ENCODE peak calls at places on chromosome 7, in seven cellular contexts. One of them, this sample, is unnamed.
A peak's percentile ranks its signal among the peaks of the same experiment; 100 is the strongest.

GRCh38 chr7:88312061-88312663 is 5.5 kb upstream of the STEAP4 start:
- DNase-seq in fibroblast of lung: peak; percentile 50
- DNase-seq in PC-3: no peak
- DNase-seq in neuronal stem cell: no peak
- DNase-seq in astrocyte: peak; percentile 35
- DNase-seq in endothelial cell of umbilical vein: no peak
- DNase-seq in neural progenitor cell: no peak
- DNase-seq in this sample: no peak

GRCh38 chr7:128115821-128116723 is 84.8 kb upstream of the LRRC4 start:
- DNase-seq in neuronal stem cell: no peak
- DNase-seq in fibroblast of lung: no peak
- DNase-seq in neural progenitor cell: no peak
- DNase-seq in astrocyte: no peak
- DNase-seq in endothelial cell of umbilical vein: no peak
- DNase-seq in PC-3: no peak
- DNase-seq in this sample: no peak

GRCh38 chr7:43211693-43212092 is 99.2 kb downstream of the HECW1 start:
- DNase-seq in PC-3: no peak
- DNase-seq in neuronal stem cell: no peak
- DNase-seq in neural progenitor cell: no peak
- DNase-seq in fibroblast of lung: no peak
- DNase-seq in endothelial cell of umbilical vein: no peak
- DNase-seq in astrocyte: peak; percentile 46
- DNase-seq in this sample: no peak

GRCh38 chr7:131149840-131150239 is 177.8 kb upstream of the MKLN1 start:
- DNase-seq in neuronal stem cell: no peak
- DNase-seq in neural progenitor cell: no peak
- DNase-seq in endothelial cell of umbilical vein: no peak
- DNase-seq in fibroblast of lung: no peak
- DNase-seq in astrocyte: no peak
- DNase-seq in PC-3: no peak
- DNase-seq in this sample: no peak

GRCh38 chr7:134755422-134756022 is 23.9 kb upstream of the CALD1 start:
- DNase-seq in astrocyte: no peak
- DNase-seq in neuronal stem cell: no peak
- DNase-seq in endothelial cell of umbilical vein: peak; percentile 54
- DNase-seq in neural progenitor cell: peak; percentile 47
- DNase-seq in fibroblast of lung: peak; percentile 58
- DNase-seq in PC-3: peak; percentile 34
- DNase-seq in this sample: peak; percentile 87

GRCh38 chr7:149669121-149669818 is 104.1 kb downstream of the ZNF467 start:
- DNase-seq in neural progenitor cell: no peak
- DNase-seq in neuronal stem cell: no peak
- DNase-seq in fibroblast of lung: peak; percentile 54
- DNase-seq in astrocyte: no peak
- DNase-seq in PC-3: peak; percentile 43
- DNase-seq in endothelial cell of umbilical vein: peak; percentile 42
- DNase-seq in this sample: peak; percentile 50

GRCh38 chr7:29287366-29287765 is 92.8 kb downstream of the CHN2 start:
- DNase-seq in neural progenitor cell: no peak
- DNase-seq in astrocyte: peak; percentile 94
- DNase-seq in fibroblast of lung: peak; percentile 91
- DNase-seq in endothelial cell of umbilical vein: peak; percentile 64
- DNase-seq in neuronal stem cell: no peak
- DNase-seq in PC-3: peak; percentile 90
- DNase-seq in this sample: peak; percentile 66

GRCh38 chr7:116399808-116400207 is 99.7 kb upstream of the CAV2 start:
- DNase-seq in neural progenitor cell: no peak
- DNase-seq in PC-3: peak; percentile 61
- DNase-seq in astrocyte: peak; percentile 89
- DNase-seq in endothelial cell of umbilical vein: peak; percentile 61
- DNase-seq in neuronal stem cell: no peak
- DNase-seq in fibroblast of lung: peak; percentile 33
- DNase-seq in this sample: peak; percentile 51

GRCh38 chr7:150881189-150881588 is 28.9 kb downstream of the AOC1 start:
- DNase-seq in neural progenitor cell: no peak
- DNase-seq in endothelial cell of umbilical vein: no peak
- DNase-seq in PC-3: no peak
- DNase-seq in fibroblast of lung: no peak
- DNase-seq in neuronal stem cell: no peak
- DNase-seq in astrocyte: no peak
- DNase-seq in this sample: no peak

GRCh38 chr7:94401411-94401810 is 6.7 kb downstream of the COL1A2 start:
- DNase-seq in endothelial cell of umbilical vein: no peak
- DNase-seq in neuronal stem cell: no peak
- DNase-seq in PC-3: no peak
- DNase-seq in fibroblast of lung: no peak
- DNase-seq in astrocyte: no peak
- DNase-seq in neural progenitor cell: no peak
- DNase-seq in this sample: no peak

GRCh38 chr7:2019693-2020511 is 212.8 kb downstream of the MAD1L1 start:
- DNase-seq in astrocyte: peak; percentile 93
- DNase-seq in endothelial cell of umbilical vein: peak; percentile 38
- DNase-seq in fibroblast of lung: peak; percentile 96
- DNase-seq in neural progenitor cell: no peak
- DNase-seq in PC-3: no peak
- DNase-seq in neuronal stem cell: no peak
- DNase-seq in this sample: peak; percentile 90

GRCh38 chr7:71563276-71563675 is 431.3 kb downstream of the GALNT17 start:
- DNase-seq in fibroblast of lung: no peak
- DNase-seq in neural progenitor cell: no peak
- DNase-seq in neuronal stem cell: no peak
- DNase-seq in endothelial cell of umbilical vein: no peak
- DNase-seq in PC-3: no peak
- DNase-seq in astrocyte: no peak
- DNase-seq in this sample: no peak

GRCh38 chr7:134850048-134850447 is 70.6 kb downstream of the CALD1 start:
- DNase-seq in PC-3: no peak
- DNase-seq in endothelial cell of umbilical vein: peak; percentile 40
- DNase-seq in astrocyte: no peak
- DNase-seq in fibroblast of lung: no peak
- DNase-seq in neuronal stem cell: no peak
- DNase-seq in neural progenitor cell: no peak
- DNase-seq in this sample: no peak

GRCh38 chr7:134690016-134690415 is 43.4 kb downstream of the BPGM start:
- DNase-seq in PC-3: peak; percentile 15
- DNase-seq in neural progenitor cell: no peak
- DNase-seq in neuronal stem cell: no peak
- DNase-seq in endothelial cell of umbilical vein: peak; percentile 56
- DNase-seq in fibroblast of lung: peak; percentile 85
- DNase-seq in astrocyte: peak; percentile 55
- DNase-seq in this sample: peak; percentile 91

GRCh38 chr7:43591551-43592180 is 8.8 kb downstream of the STK17A start:
- DNase-seq in neuronal stem cell: no peak
- DNase-seq in fibroblast of lung: no peak
- DNase-seq in astrocyte: peak; percentile 55
- DNase-seq in PC-3: peak; percentile 39
- DNase-seq in endothelial cell of umbilical vein: peak; percentile 59
- DNase-seq in neural progenitor cell: no peak
- DNase-seq in this sample: peak; percentile 31

GRCh38 chr7:72336382-72336886 is 75.7 kb downstream of the CALN1 start:
- DNase-seq in fibroblast of lung: no peak
- DNase-seq in endothelial cell of umbilical vein: no peak
- DNase-seq in PC-3: no peak
- DNase-seq in neural progenitor cell: peak; percentile 77
- DNase-seq in astrocyte: no peak
- DNase-seq in neuronal stem cell: peak; percentile 30
- DNase-seq in this sample: no peak

GRCh38 chr7:70569335-70569819 is 562.6 kb upstream of the GALNT17 start:
- DNase-seq in neural progenitor cell: no peak
- DNase-seq in fibroblast of lung: no peak
- DNase-seq in neuronal stem cell: no peak
- DNase-seq in astrocyte: peak; percentile 83
- DNase-seq in PC-3: no peak
- DNase-seq in endothelial cell of umbilical vein: no peak
- DNase-seq in this sample: no peak

GRCh38 chr7:133961724-133962123 is 165.4 kb upstream of the LRGUK start:
- DNase-seq in endothelial cell of umbilical vein: no peak
- DNase-seq in neural progenitor cell: no peak
- DNase-seq in astrocyte: no peak
- DNase-seq in fibroblast of lung: no peak
- DNase-seq in PC-3: no peak
- DNase-seq in neuronal stem cell: no peak
- DNase-seq in this sample: no peak

GRCh38 chr7:139897422-139898085 is 68.5 kb downstream of the TBXAS1 start:
- DNase-seq in fibroblast of lung: no peak
- DNase-seq in endothelial cell of umbilical vein: no peak
- DNase-seq in neuronal stem cell: no peak
- DNase-seq in neural progenitor cell: no peak
- DNase-seq in PC-3: no peak
- DNase-seq in astrocyte: no peak
- DNase-seq in this sample: no peak

GRCh38 chr7:30977896-30978564 is 14.3 kb downstream of the GHRHR start:
- DNase-seq in endothelial cell of umbilical vein: peak; percentile 26
- DNase-seq in astrocyte: no peak
- DNase-seq in neuronal stem cell: no peak
- DNase-seq in neural progenitor cell: peak; percentile 74
- DNase-seq in PC-3: peak; percentile 74
- DNase-seq in fibroblast of lung: peak; percentile 8
- DNase-seq in this sample: peak; percentile 37

GRCh38 chr7:47480576-47481538 is 101.1 kb downstream of the TNS3 start:
- DNase-seq in PC-3: no peak
- DNase-seq in fibroblast of lung: no peak
- DNase-seq in neural progenitor cell: peak; percentile 49
- DNase-seq in astrocyte: no peak
- DNase-seq in endothelial cell of umbilical vein: no peak
- DNase-seq in neuronal stem cell: no peak
- DNase-seq in this sample: no peak

GRCh38 chr7:129781856-129782256 is 170.3 kb downstream of the NRF1 start:
- DNase-seq in neuronal stem cell: peak; percentile 29
- DNase-seq in neural progenitor cell: peak; percentile 82
- DNase-seq in fibroblast of lung: no peak
- DNase-seq in astrocyte: no peak
- DNase-seq in PC-3: no peak
- DNase-seq in endothelial cell of umbilical vein: no peak
- DNase-seq in this sample: no peak

GRCh38 chr7:93015193-93016084 is 102.3 kb downstream of the SAMD9 start:
- DNase-seq in endothelial cell of umbilical vein: peak; percentile 90
- DNase-seq in fibroblast of lung: peak; percentile 52
- DNase-seq in neuronal stem cell: no peak
- DNase-seq in PC-3: peak; percentile 13
- DNase-seq in astrocyte: peak; percentile 79
- DNase-seq in neural progenitor cell: no peak
- DNase-seq in this sample: peak; percentile 72
- H3K9ac ChIP-seq in endothelial cell of umbilical vein: peak overlapping the region; percentile 69
- H3K9ac ChIP-seq in fibroblast of lung: no peak overlapping the region
- H3K9ac ChIP-seq in neuronal stem cell: no peak overlapping the region
- H3K9ac ChIP-seq in PC-3: no peak overlapping the region
- H3K9ac ChIP-seq in astrocyte: peak overlapping the region; percentile 61
- H3K9ac ChIP-seq in neural progenitor cell: no peak overlapping the region
- H3K9ac ChIP-seq in this sample: no peak overlapping the region

DNA sequence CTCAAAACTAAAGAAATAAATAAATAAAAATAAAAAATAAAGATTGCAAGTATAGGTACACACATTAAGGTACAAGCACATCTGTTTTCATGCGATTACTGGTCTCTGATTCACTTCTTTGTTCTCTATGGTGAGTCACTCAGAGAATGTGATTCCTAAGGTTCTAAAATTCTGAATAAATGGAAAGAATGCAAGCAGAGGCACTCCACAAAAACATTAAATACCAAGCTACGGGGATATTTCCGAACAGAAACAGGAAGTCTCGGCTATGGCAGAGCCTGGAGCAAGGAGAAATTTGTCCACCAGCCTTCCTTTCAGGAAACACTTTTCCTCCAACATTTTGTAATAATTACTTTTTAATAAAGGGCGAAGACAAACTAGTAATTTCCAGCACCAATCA is 1.4 kb downstream of the VOPP1 start:
- DNase-seq in PC-3: peak; percentile 85
- DNase-seq in neural progenitor cell: no peak
- DNase-seq in astrocyte: peak; percentile 88
- DNase-seq in neuronal stem cell: no peak
- DNase-seq in endothelial cell of umbilical vein: peak; percentile 87
- DNase-seq in fibroblast of lung: peak; percentile 34
- DNase-seq in this sample: peak; percentile 77
- H3K4me1 ChIP-seq in PC-3: peaks cover 27% of the 10 kb centered on the region
- H3K4me1 ChIP-seq in neural progenitor cell: peaks cover 36% of the 10 kb centered on the region
- H3K4me1 ChIP-seq in astrocyte: peaks cover 49% of the 10 kb centered on the region
- H3K4me1 ChIP-seq in neuronal stem cell: peaks cover 9% of the 10 kb centered on the region
- H3K4me1 ChIP-seq in endothelial cell of umbilical vein: peaks cover 59% of the 10 kb centered on the region
- H3K4me1 ChIP-seq in fibroblast of lung: peaks cover 20% of the 10 kb centered on the region
- H3K4me1 ChIP-seq in this sample: peaks cover 41% of the 10 kb centered on the region

DNA sequence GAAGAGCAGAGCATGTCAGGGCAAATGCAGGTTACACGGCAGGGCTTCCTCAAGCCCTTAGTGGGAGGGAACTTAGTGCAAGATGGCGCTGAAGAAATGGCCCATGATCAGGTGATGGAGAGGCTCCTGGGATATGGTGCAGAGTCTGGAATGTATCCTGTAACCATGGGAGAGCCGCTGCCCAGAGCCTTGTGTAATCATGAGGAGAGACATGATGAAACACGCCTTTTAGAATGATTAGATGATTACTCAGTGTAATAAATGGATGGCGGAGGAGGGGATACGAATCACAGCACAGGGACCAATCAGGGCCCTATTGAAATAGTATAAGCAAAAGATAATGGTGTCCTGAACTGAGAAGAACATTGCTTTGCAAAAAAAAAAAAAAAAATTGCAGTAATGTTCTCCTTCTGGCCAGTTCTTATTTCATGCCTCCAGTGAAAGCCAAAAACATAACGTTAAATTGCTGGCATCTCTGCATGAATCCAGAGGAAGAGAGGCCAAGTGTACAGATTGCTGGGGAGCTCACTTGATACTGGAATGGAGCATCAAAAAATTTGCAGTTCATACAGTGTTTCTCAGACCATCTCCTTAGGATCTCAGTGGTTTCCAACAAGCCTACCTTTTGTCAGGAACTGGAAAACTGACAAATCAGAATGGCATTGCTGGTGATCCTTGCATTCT is 668.4 kb upstream of the AUTS2 start:
- DNase-seq in fibroblast of lung: peak; percentile 5
- DNase-seq in endothelial cell of umbilical vein: no peak
- DNase-seq in neural progenitor cell: no peak
- DNase-seq in astrocyte: peak; percentile 74
- DNase-seq in PC-3: no peak
- DNase-seq in neuronal stem cell: no peak
- DNase-seq in this sample: peak; percentile 52
- H3K4me3 ChIP-seq in fibroblast of lung: no peak overlapping the region
- H3K4me3 ChIP-seq in endothelial cell of umbilical vein: no peak overlapping the region
- H3K4me3 ChIP-seq in neural progenitor cell: no peak overlapping the region
- H3K4me3 ChIP-seq in astrocyte: no peak overlapping the region
- H3K4me3 ChIP-seq in PC-3: no peak overlapping the region
- H3K4me3 ChIP-seq in neuronal stem cell: no peak overlapping the region
- H3K4me3 ChIP-seq in this sample: peak overlapping the region; percentile 12

GRCh38 chr7:74059681-74060588 is 23.7 kb upstream of the LIMK1 start:
- DNase-seq in astrocyte: no peak
- DNase-seq in neural progenitor cell: no peak
- DNase-seq in neuronal stem cell: no peak
- DNase-seq in endothelial cell of umbilical vein: no peak
- DNase-seq in PC-3: peak; percentile 77
- DNase-seq in fibroblast of lung: no peak
- DNase-seq in this sample: no peak
- H3K9ac ChIP-seq in astrocyte: no peak overlapping the region
- H3K9ac ChIP-seq in neural progenitor cell: no peak overlapping the region
- H3K9ac ChIP-seq in neuronal stem cell: no peak overlapping the region
- H3K9ac ChIP-seq in endothelial cell of umbilical vein: no peak overlapping the region
- H3K9ac ChIP-seq in PC-3: no peak overlapping the region
- H3K9ac ChIP-seq in fibroblast of lung: no peak overlapping the region
- H3K9ac ChIP-seq in this sample: no peak overlapping the region

DNA sequence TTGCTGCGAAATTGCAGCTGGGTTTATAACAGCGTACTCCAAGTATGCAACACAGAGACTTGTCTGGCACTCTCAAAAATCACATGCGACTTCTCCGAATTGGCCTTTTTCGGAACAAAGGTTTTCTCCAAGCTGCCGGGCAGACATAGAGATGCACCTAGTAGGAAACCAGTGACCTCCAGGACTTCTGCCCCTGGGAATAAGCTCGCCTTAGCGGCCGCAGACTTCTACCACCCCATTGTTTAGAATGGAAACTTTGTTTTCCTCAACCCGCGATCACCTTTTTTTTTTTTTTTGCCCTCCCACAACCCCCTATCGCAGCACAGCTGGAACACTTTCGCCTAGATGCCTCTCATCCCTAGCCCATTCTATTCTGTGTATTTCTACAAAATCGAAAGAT is 4.9 kb upstream of the HOXA10 start:
- DNase-seq in neuronal stem cell: no peak
- DNase-seq in neural progenitor cell: no peak
- DNase-seq in endothelial cell of umbilical vein: peak; percentile 60
- DNase-seq in fibroblast of lung: no peak
- DNase-seq in PC-3: no peak
- DNase-seq in astrocyte: no peak
- DNase-seq in this sample: no peak
- H3K4me1 ChIP-seq in neuronal stem cell: no peaks in the 10 kb centered on the region
- H3K4me1 ChIP-seq in neural progenitor cell: peaks cover 14% of the 10 kb centered on the region
- H3K4me1 ChIP-seq in endothelial cell of umbilical vein: peaks cover 69% of the 10 kb centered on the region
- H3K4me1 ChIP-seq in fibroblast of lung: no peaks in the 10 kb centered on the region
- H3K4me1 ChIP-seq in PC-3: peaks cover 46% of the 10 kb centered on the region
- H3K4me1 ChIP-seq in astrocyte: peaks cover 5% of the 10 kb centered on the region
- H3K4me1 ChIP-seq in this sample: peaks cover 78% of the 10 kb centered on the region